ENCODE peak calls at places on chromosomes 7 and 10, in six cellular contexts. W is NCI-H345, Q is astrocyte of the hippocampus, Y is MV-4-11, B is thoracic aorta, V is natural killer cell. S is an unnamed sample.

GRCh38 chr7:124790645-124791044 is 25.1 kb upstream of the GPR37 start:
- DNase-seq in W (no peak), Q (no peak), Y (peak), B (no peak), V (no peak), S (no peak)

GRCh38 chr10:75403144-75404022 is 1.8 kb upstream of the ZNF503 start:
- DNase-seq in W (peak), Q (peak), Y (peak), B (no peak), V (no peak), S (no peak)

GRCh38 chr10:117991701-117992100 is 55.0 kb downstream of the RAB11FIP2 start:
- DNase-seq in W (no peak), Q (no peak), Y (no peak), B (no peak), V (no peak), S (no peak)

GRCh38 chr10:22285130-22285529 is 31.1 kb upstream of the COMMD3 start:
- DNase-seq in W (no peak), Q (no peak), Y (no peak), B (no peak), V (no peak), S (no peak)

GRCh38 chr7:25385731-25386136 is 157.4 kb upstream of the NPVF start:
- DNase-seq in W (no peak), Q (peak), Y (no peak), B (no peak), V (no peak), S (no peak)

GRCh38 chr7:115191506-115191905 is 269.6 kb downstream of the MDFIC start:
- DNase-seq in W (no peak), Q (no peak), Y (no peak), B (no peak), V (no peak), S (no peak)

GRCh38 chr10:8073696-8074416 is 19.4 kb downstream of the GATA3 start:
- DNase-seq in W (no peak), Q (peak), Y (peak), B (no peak), V (peak), S (no peak)

GRCh38 chr7:59986-60675 is 132.2 kb upstream of the FAM20C start:
- DNase-seq in W (no peak), Q (no peak), Y (no peak), B (no peak), V (no peak), S (no peak)

GRCh38 chr7:146892151-146892550 is 775.5 kb downstream of the CNTNAP2 start:
- DNase-seq in W (no peak), Q (peak), Y (no peak), B (no peak), V (no peak), S (no peak)

GRCh38 chr10:104151737-104152136 is 29.8 kb downstream of the SFR1 start:
- DNase-seq in W (no peak), Q (no peak), Y (no peak), B (no peak), V (no peak), S (no peak)

GRCh38 chr10:10699427-10699826 is 318.2 kb upstream of the CELF2 start:
- DNase-seq in W (no peak), Q (no peak), Y (peak), B (no peak), V (no peak), S (no peak)

GRCh38 chr10:112298581-112298980 is 15.4 kb downstream of the TECTB start:
- DNase-seq in W (no peak), Q (no peak), Y (no peak), B (no peak), V (no peak), S (no peak)

GRCh38 chr10:15211464-15211979 is 43.0 kb upstream of the NMT2 start:
- DNase-seq in W (no peak), Q (peak), Y (no peak), B (no peak), V (no peak), S (no peak)

GRCh38 chr7:32043688-32044087 is 26.5 kb downstream of the PDE1C start:
- DNase-seq in W (no peak), Q (peak), Y (no peak), B (no peak), V (no peak), S (no peak)

GRCh38 chr7:149620961-149621360 is 123.4 kb upstream of the ZNF746 start:
- DNase-seq in W (no peak), Q (no peak), Y (no peak), B (no peak), V (peak), S (no peak)

GRCh38 chr7:134553976-134554375 is 5.1 kb downstream of the AKR1B15 start:
- DNase-seq in W (peak), Q (no peak), Y (no peak), B (no peak), V (no peak), S (no peak)

GRCh38 chr7:138865843-138866242 is 67.8 kb upstream of the ATP6V0A4 start:
- DNase-seq in W (no peak), Q (no peak), Y (peak), B (no peak), V (no peak), S (no peak)

GRCh38 chr10:31004611-31005193 is 27.0 kb downstream of the ZNF438 start:
- DNase-seq in W (no peak), Q (peak), Y (peak), B (no peak), V (no peak), S (no peak)

GRCh38 chr10:4051011-4051407 is 266.0 kb upstream of the KLF6 start:
- DNase-seq in W (no peak), Q (no peak), Y (no peak), B (no peak), V (no peak), S (no peak)

GRCh38 chr10:74917481-74918077 is 91.2 kb downstream of the KAT6B start:
- DNase-seq in W (no peak), Q (peak), Y (no peak), B (no peak), V (no peak), S (no peak)

GRCh38 chr7:150381785-150382122 is 2.6 kb downstream of the ZNF775 start:
- DNase-seq in W (no peak), Q (no peak), Y (no peak), B (no peak), V (no peak), S (no peak)

GRCh38 chr10:117439243-117439912 is 64.1 kb upstream of the PDZD8 start:
- DNase-seq in W (no peak), Q (peak), Y (peak), B (no peak), V (no peak), S (peak)

GRCh38 chr10:122468923-122469781 is 7.8 kb downstream of the HTRA1 start:
- DNase-seq in W (no peak), Q (peak), Y (peak), B (no peak), V (no peak), S (peak)

GRCh38 chr10:133276435-133277201 is at the start of gene ADAM8:
- DNase-seq in W (peak), Q (peak), Y (no peak), B (no peak), V (peak), S (no peak)

GRCh38 chr7:53431901-53432300 is 396.5 kb downstream of the POM121L12 start:
- DNase-seq in W (no peak), Q (no peak), Y (no peak), B (no peak), V (no peak), S (no peak)

GRCh38 chr10:128062837-128063563 is 63.2 kb downstream of the MKI67 start:
- DNase-seq in W (no peak), Q (no peak), Y (peak), B (no peak), V (peak), S (no peak)